ENCODE peak calls at places on chromosomes 1 and 21, in nine cellular contexts. T is NB4, L is fibroblast of mammary gland, C is cardiac muscle cell, N is OCI-LY7, P is transverse colon, V is left ventricle myocardium inferior, Z is HFF-Myc, W is BJ. R is an unnamed sample.

GRCh38 chr1:14567056-14567455 is 31.4 kb upstream of the KAZN start:
- DNase-seq in T (peak), L (no peak), C (peak), N (peak), P (no peak), V (no peak), Z (no peak), W (no peak), R (peak)

GRCh38 chr21:29293495-29293894 is 5.2 kb upstream of the BACH1 start:
- DNase-seq in T (peak), L (no peak), C (no peak), N (peak), P (no peak), V (no peak), Z (no peak), W (no peak), R (no peak)

GRCh38 chr1:5598824-5599395 is 393.3 kb downstream of the NPHP4 start:
- DNase-seq in T (no peak), L (no peak), C (no peak), N (no peak), P (no peak), V (no peak), Z (no peak), W (no peak), R (no peak)

GRCh38 chr1:235954306-235955283 is 87.9 kb upstream of the LYST start:
- DNase-seq in T (peak), L (no peak), C (no peak), N (peak), P (peak), V (peak), Z (no peak), W (no peak), R (no peak)

GRCh38 chr1:112368198-112368597 is 27.8 kb upstream of the CTTNBP2NL start:
- DNase-seq in T (no peak), L (no peak), C (no peak), N (no peak), P (no peak), V (no peak), Z (no peak), W (no peak), R (no peak)

GRCh38 chr1:230188826-230189225 is 121.8 kb downstream of the GALNT2 start:
- DNase-seq in T (no peak), L (no peak), C (no peak), N (no peak), P (no peak), V (no peak), Z (no peak), W (no peak), R (no peak)

GRCh38 chr1:229012823-229013222 is 258.1 kb upstream of the RAB4A start:
- DNase-seq in T (no peak), L (no peak), C (no peak), N (no peak), P (no peak), V (no peak), Z (no peak), W (no peak), R (no peak)

GRCh38 chr1:226643701-226644540 is 95.2 kb downstream of the ITPKB start:
- DNase-seq in T (peak), L (no peak), C (no peak), N (peak), P (no peak), V (peak), Z (no peak), W (no peak), R (no peak)

GRCh38 chr1:241696815-241697639 is 44.9 kb downstream of the WDR64 start:
- DNase-seq in T (no peak), L (no peak), C (no peak), N (no peak), P (no peak), V (no peak), Z (no peak), W (no peak), R (no peak)

GRCh38 chr1:93620841-93621210 is 60.8 kb downstream of the BCAR3 start:
- DNase-seq in T (no peak), L (no peak), C (no peak), N (no peak), P (peak), V (no peak), Z (no peak), W (no peak), R (peak)

GRCh38 chr21:36966066-36966845 is at the start of gene HLCS:
- DNase-seq in T (peak), L (peak), C (peak), N (peak), P (peak), V (peak), Z (no peak), W (no peak), R (peak)

GRCh38 chr1:239349699-239350098 is 36.7 kb upstream of the CHRM3 start:
- DNase-seq in T (no peak), L (no peak), C (no peak), N (no peak), P (no peak), V (no peak), Z (no peak), W (no peak), R (no peak)

GRCh38 chr1:231241751-231242150 is 739 bp downstream of the GNPAT start:
- DNase-seq in T (peak), L (peak), C (peak), N (peak), P (peak), V (no peak), Z (no peak), W (no peak), R (peak)

GRCh38 chr1:235831148-235831547 is 35.6 kb downstream of the LYST start:
- DNase-seq in T (peak), L (peak), C (no peak), N (no peak), P (no peak), V (peak), Z (no peak), W (no peak), R (peak)

GRCh38 chr1:64508521-64509096 is 38.7 kb downstream of the CACHD1 start:
- DNase-seq in T (no peak), L (no peak), C (no peak), N (no peak), P (no peak), V (no peak), Z (no peak), W (no peak), R (no peak)

GRCh38 chr1:109214695-109215623 is 1.2 kb downstream of the SARS1 start:
- DNase-seq in T (peak), L (peak), C (peak), N (peak), P (peak), V (no peak), Z (peak), W (peak), R (peak)

GRCh38 chr1:18926315-18927081 is 24.1 kb upstream of the ALDH4A1 start:
- DNase-seq in T (peak), L (peak), C (no peak), N (peak), P (peak), V (peak), Z (peak), W (peak), R (peak)

GRCh38 chr1:182841368-182841988 is 2.3 kb downstream of the DHX9 start:
- DNase-seq in T (peak), L (peak), C (no peak), N (peak), P (no peak), V (no peak), Z (peak), W (no peak), R (peak)

GRCh38 chr1:6037338-6037762 is 8.3 kb upstream of the KCNAB2 start:
- DNase-seq in T (peak), L (peak), C (no peak), N (peak), P (no peak), V (no peak), Z (no peak), W (no peak), R (no peak)

GRCh38 chr1:205668951-205669340 is 11.4 kb downstream of the SLC45A3 start:
- DNase-seq in T (peak), L (peak), C (no peak), N (peak), P (no peak), V (no peak), Z (no peak), W (no peak), R (no peak)

GRCh38 chr1:113396585-113396984 is 6.3 kb downstream of the MAGI3 start:
- DNase-seq in T (no peak), L (peak), C (no peak), N (no peak), P (no peak), V (no peak), Z (no peak), W (peak), R (peak)

GRCh38 chr1:201137579-201138310 is 10.8 kb upstream of the ASCL5 start:
- DNase-seq in T (no peak), L (peak), C (no peak), N (no peak), P (peak), V (peak), Z (peak), W (peak), R (peak)
- H3K4me3 ChIP-seq in T (no peak), L (no peak), C (no peak), N (no peak), P (no peak), V (no peak), Z (no peak), W (no peak), R (no peak)

DNA sequence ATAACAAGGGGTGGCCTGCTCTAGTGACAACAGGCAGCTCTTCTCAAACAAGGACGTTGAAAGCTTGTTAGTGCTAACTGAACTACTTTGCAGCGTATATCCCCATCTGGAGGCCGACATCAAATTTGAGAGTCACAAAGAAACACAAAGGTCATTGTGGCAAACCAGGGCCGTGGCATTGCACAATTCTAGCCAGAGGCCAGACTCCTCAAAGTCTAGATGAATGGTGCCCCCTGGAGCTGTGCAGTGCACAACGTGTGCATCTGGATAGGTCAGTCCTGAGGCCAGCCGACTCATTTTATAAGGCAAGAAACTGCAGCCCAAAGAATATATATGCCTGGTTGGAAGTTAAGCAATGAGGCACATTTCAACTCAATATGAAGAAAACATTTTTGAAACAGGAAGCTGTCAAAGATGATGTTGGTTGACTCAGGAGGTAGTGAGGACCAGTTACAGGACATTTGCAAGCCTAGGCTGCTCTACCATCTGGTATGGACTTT is 459.3 kb upstream of the RUNX1 start:
- DNase-seq in T (peak), L (peak), C (no peak), N (peak), P (peak), V (peak), Z (peak), W (peak), R (peak)
- TF ChIP-seq CTCF in T (peak), L (peak), C (peak), N (peak), P (no peak), V (peak), Z (peak), W (peak), R (peak)

DNA sequence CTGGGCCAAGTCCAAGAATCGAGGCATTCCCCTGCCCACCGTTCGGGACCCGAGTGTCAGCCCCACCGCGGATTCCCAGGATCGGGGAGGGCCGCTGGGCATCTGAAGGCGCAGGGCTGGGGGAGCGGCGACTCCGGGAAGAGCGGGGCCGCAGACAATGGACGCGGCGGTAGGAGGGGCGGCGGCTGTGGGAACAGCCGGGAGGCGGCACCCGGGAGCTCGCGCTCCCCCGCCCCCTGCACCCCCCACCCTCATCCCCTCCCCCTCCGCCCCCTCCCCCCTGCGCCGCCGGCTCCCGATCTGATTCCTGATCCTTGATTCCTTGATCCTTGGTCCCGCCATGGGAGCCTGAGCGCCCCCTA is at the start of gene VANGL2:
- DNase-seq in T (peak), L (peak), C (peak), N (peak), P (peak), V (peak), Z (no peak), W (no peak), R (no peak)
- H3K4me3 ChIP-seq in T (no peak), L (no peak), C (peak), N (peak), P (peak), V (peak), Z (peak), W (peak), R (peak)

DNA sequence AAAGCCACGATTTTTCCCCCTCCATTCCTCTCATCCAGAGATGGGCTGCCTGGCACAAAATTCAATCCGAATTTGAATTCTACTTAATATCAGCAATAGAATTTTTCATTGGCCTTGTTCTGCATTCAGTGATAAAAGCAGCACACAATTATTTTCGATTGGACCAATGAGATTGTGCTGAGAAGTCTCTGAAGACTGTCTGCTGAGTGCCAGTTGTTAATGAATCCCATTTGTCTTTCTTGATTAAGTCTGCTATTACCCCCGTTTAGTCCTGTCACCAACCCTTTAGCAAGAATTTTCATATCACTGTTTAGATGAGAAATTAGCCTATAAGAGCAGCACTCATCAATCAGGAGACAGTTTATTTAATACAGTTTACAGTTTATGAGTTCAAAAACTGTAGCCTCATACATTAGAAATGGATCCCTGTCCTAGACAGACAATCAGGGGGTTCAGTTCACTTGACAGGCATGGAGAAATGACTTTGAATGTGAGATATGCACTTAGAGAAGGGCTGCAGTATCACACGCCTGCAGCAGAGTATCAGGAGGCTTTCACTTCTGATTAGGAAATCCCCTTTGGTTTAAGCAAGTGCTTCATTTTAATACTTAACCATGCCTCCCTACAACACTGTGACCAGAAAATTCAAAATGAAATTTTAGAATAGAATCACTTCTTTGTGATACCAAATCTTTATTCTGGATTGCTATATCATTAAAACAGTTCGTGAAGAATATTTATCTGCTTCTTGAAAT is 304.7 kb upstream of the PTBP2 start:
- DNase-seq in T (peak), L (peak), C (no peak), N (no peak), P (no peak), V (no peak), Z (no peak), W (no peak), R (no peak)
- TF ChIP-seq CTCF in T (no peak), L (no peak), C (no peak), N (no peak), P (no peak), V (no peak), Z (no peak), W (no peak), R (no peak)

GRCh38 chr1:150514260-150514659 is 1.3 kb upstream of the FALEC start:
- DNase-seq in T (no peak), L (no peak), C (no peak), N (no peak), P (no peak), V (no peak), Z (no peak), W (no peak), R (no peak)
- H3K4me3 ChIP-seq in T (no peak), L (no peak), C (no peak), N (no peak), P (no peak), V (peak), Z (no peak), W (no peak), R (no peak)

GRCh38 chr1:37393585-37394120 is 80.7 kb upstream of the ZC3H12A start:
- DNase-seq in T (no peak), L (no peak), C (peak), N (no peak), P (no peak), V (no peak), Z (no peak), W (no peak), R (no peak)

GRCh38 chr1:37392051-37392450 is 82.3 kb upstream of the ZC3H12A start:
- DNase-seq in T (no peak), L (no peak), C (no peak), N (no peak), P (no peak), V (no peak), Z (no peak), W (no peak), R (no peak)

GRCh38 chr1:37393173-37393572 is 81.2 kb upstream of the ZC3H12A start:
- DNase-seq in T (no peak), L (no peak), C (no peak), N (no peak), P (no peak), V (no peak), Z (no peak), W (no peak), R (no peak)

GRCh38 chr1:37389327-37389726 is 85.1 kb upstream of the ZC3H12A start:
- DNase-seq in T (no peak), L (no peak), C (no peak), N (no peak), P (no peak), V (no peak), Z (no peak), W (no peak), R (no peak)

GRCh38 chr1:37391181-37391949 is 83.0 kb upstream of the ZC3H12A start:
- DNase-seq in T (peak), L (no peak), C (no peak), N (no peak), P (no peak), V (no peak), Z (no peak), W (no peak), R (no peak)
- TF ChIP-seq CTCF in T (no peak), L (peak), C (no peak), N (no peak), P (no peak), V (no peak), Z (no peak), W (peak), R (peak)

R was measured in bronchial epithelial cell.